ENCODE peak calls at places on chromosomes 3 and 15, in eight cellular contexts. P is pancreas; R is small intestine; U is SJSA1; A is ovary; L is heart left ventricle; B is CD4-positive, CD25-positive, alpha-beta regulatory T cell; T is CD8-positive, alpha-beta memory T cell. D is an unnamed sample.
A peak's percentile ranks its signal among the peaks of the same experiment; 100 is the strongest.

GRCh38 chr3:56052219-56052618 is 416.0 kb downstream of the ERC2 start:
- DNase-seq in P (no peak), R (no peak), U (no peak), A (no peak), L (no peak), B (no peak), T (no peak), D (no peak)

GRCh38 chr15:89243046-89243690 is 611 bp upstream of the FANCI start:
- DNase-seq in P (no peak), R (no peak), U (no peak), A (peak; percentile 60), L (no peak), B (no peak), T (no peak), D (no peak)

GRCh38 chr3:137761099-137761562 is 3.0 kb upstream of the SOX14 start:
- DNase-seq in P (no peak), R (no peak), U (no peak), A (no peak), L (no peak), B (no peak), T (no peak), D (no peak)

GRCh38 chr3:45507820-45508317 is 86.7 kb upstream of the LIMD1 start:
- DNase-seq in P (no peak), R (no peak), U (peak; percentile 62), A (no peak), L (peak; percentile 55), B (no peak), T (peak; percentile 25), D (no peak)

GRCh38 chr3:17179381-17180205 is 294.8 kb downstream of the PLCL2 start:
- DNase-seq in P (no peak), R (peak; percentile 3), U (no peak), A (no peak), L (peak; percentile 30), B (peak; percentile 5), T (peak; percentile 24), D (peak; percentile 15)

GRCh38 chr3:118863731-118864322 is 170.8 kb downstream of the IGSF11 start:
- DNase-seq in P (no peak), R (no peak), U (no peak), A (no peak), L (no peak), B (no peak), T (no peak), D (no peak)

GRCh38 chr15:75947117-75947516 is 43.4 kb downstream of the FBXO22 start:
- DNase-seq in P (no peak), R (no peak), U (no peak), A (no peak), L (no peak), B (no peak), T (no peak), D (peak; percentile 94)

GRCh38 chr3:12886106-12886679 is 44.8 kb upstream of the RPL32 start:
- DNase-seq in P (no peak), R (peak; percentile 37), U (no peak), A (no peak), L (no peak), B (no peak), T (no peak), D (no peak)

GRCh38 chr15:31278056-31278445 is 48.6 kb upstream of the KLF13 start:
- DNase-seq in P (no peak), R (no peak), U (peak; percentile 34), A (peak; percentile 13), L (peak; percentile 4), B (no peak), T (no peak), D (no peak)

GRCh38 chr15:40421246-40422157 is 15.9 kb downstream of the IVD start:
- DNase-seq in P (peak; percentile 92), R (peak; percentile 73), U (peak; percentile 79), A (peak; percentile 79), L (peak; percentile 78), B (peak; percentile 75), T (peak; percentile 75), D (peak; percentile 41)

GRCh38 chr3:159645874-159646273 is 342.8 kb upstream of the IL12A start:
- DNase-seq in P (no peak), R (no peak), U (no peak), A (no peak), L (no peak), B (no peak), T (no peak), D (no peak)

GRCh38 chr15:100932676-100933348 is 13.7 kb downstream of the LRRK1 start:
- DNase-seq in P (no peak), R (no peak), U (no peak), A (no peak), L (no peak), B (no peak), T (no peak), D (no peak)

GRCh38 chr15:62112616-62113593 is 46.1 kb downstream of the C2CD4A start:
- DNase-seq in P (no peak), R (peak; percentile 82), U (peak; percentile 56), A (no peak), L (no peak), B (no peak), T (no peak), D (peak; percentile 89)

GRCh38 chr3:22117751-22118346 is 366.8 kb upstream of the ZNF385D start:
- DNase-seq in P (no peak), R (peak; percentile 29), U (no peak), A (no peak), L (no peak), B (no peak), T (no peak), D (no peak)

GRCh38 chr15:40010681-40011080 is 28.3 kb downstream of the SRP14 start:
- DNase-seq in P (no peak), R (no peak), U (no peak), A (no peak), L (no peak), B (no peak), T (no peak), D (no peak)

GRCh38 chr3:190545260-190545659 is 31.4 kb downstream of the IL1RAP start:
- DNase-seq in P (no peak), R (no peak), U (no peak), A (no peak), L (no peak), B (no peak), T (no peak), D (no peak)

GRCh38 chr3:139930201-139930600 is 4.8 kb upstream of the CLSTN2 start:
- DNase-seq in P (no peak), R (no peak), U (no peak), A (no peak), L (no peak), B (no peak), T (no peak), D (no peak)

GRCh38 chr3:11072631-11073030 is 80.1 kb downstream of the SLC6A1 start:
- DNase-seq in P (no peak), R (no peak), U (no peak), A (no peak), L (no peak), B (no peak), T (no peak), D (no peak)

GRCh38 chr3:52831500-52832301 is 1.2 kb upstream of the ITIH4 start:
- DNase-seq in P (peak; percentile 66), R (peak; percentile 66), U (peak; percentile 85), A (peak; percentile 64), L (peak; percentile 51), B (no peak), T (no peak), D (peak; percentile 33)

GRCh38 chr3:87191641-87192040 is 35.5 kb upstream of the CHMP2B start:
- DNase-seq in P (no peak), R (peak; percentile 68), U (no peak), A (no peak), L (no peak), B (no peak), T (no peak), D (no peak)

GRCh38 chr15:94584833-94585244 is 353.5 kb downstream of the MCTP2 start:
- DNase-seq in P (no peak), R (peak; percentile 26), U (no peak), A (peak; percentile 22), L (peak; percentile 18), B (peak; percentile 19), T (peak; percentile 49), D (no peak)

GRCh38 chr15:93985925-93986324 is 245.4 kb upstream of the MCTP2 start:
- DNase-seq in P (no peak), R (no peak), U (no peak), A (no peak), L (no peak), B (no peak), T (no peak), D (no peak)

GRCh38 chr3:50825841-50826240 is 151.1 kb downstream of the DOCK3 start:
- DNase-seq in P (no peak), R (no peak), U (no peak), A (no peak), L (no peak), B (no peak), T (no peak), D (no peak)

DNA sequence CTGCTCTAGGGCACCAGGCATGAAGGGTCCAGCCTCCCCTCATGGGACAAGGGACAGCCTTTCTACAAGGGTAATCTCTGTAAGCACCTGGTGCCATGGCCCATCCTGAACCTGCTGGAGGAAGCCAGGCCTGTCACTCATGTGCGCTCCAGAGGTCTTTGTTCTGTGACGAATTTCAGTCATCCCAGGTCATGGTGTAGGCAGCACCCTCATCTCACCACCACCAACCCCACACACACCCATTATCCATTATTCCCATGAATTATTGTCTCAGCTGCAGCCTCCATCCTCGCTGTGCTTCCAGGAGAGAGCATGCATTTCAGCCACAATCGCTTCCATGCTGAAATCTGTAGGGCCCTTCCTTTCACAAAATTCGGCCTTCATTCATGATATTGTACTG is 419.3 kb downstream of the EPHB1 start:
- DNase-seq in P (no peak), R (no peak), U (no peak), A (no peak), L (no peak), B (no peak), T (no peak), D (no peak)
- H3K4me1 ChIP-seq in P (no peaks in the 10 kb centered on the region), R (no peaks in the 10 kb centered on the region), U (no peaks in the 10 kb centered on the region), A (no peaks in the 10 kb centered on the region), L (no peaks in the 10 kb centered on the region), B (no peaks in the 10 kb centered on the region), T (no peaks in the 10 kb centered on the region), D (no peaks in the 10 kb centered on the region)

GRCh38 chr3:34000301-34000700 is 201.9 kb downstream of the PDCD6IP start:
- DNase-seq in P (no peak), R (no peak), U (no peak), A (no peak), L (no peak), B (no peak), T (no peak), D (peak; percentile 22)
- H3K4me1 ChIP-seq in P (no peaks in the 10 kb centered on the region), R (no peaks in the 10 kb centered on the region), U (peaks cover under 1% of the 10 kb centered on the region), A (no peaks in the 10 kb centered on the region), L (no peaks in the 10 kb centered on the region), B (no peaks in the 10 kb centered on the region), T (no peaks in the 10 kb centered on the region), D (no peaks in the 10 kb centered on the region)

GRCh38 chr15:52076889-52077781 is 35.4 kb downstream of the BCL2L10 start:
- DNase-seq in P (no peak), R (peak; percentile 73), U (peak; percentile 64), A (no peak), L (no peak), B (no peak), T (no peak), D (peak; percentile 99)
- H3K4me1 ChIP-seq in P (no peaks in the 10 kb centered on the region), R (no peaks in the 10 kb centered on the region), U (peaks cover 13% of the 10 kb centered on the region), A (no peaks in the 10 kb centered on the region), L (no peaks in the 10 kb centered on the region), B (no peaks in the 10 kb centered on the region), T (peaks cover 2% of the 10 kb centered on the region), D (peaks cover 20% of the 10 kb centered on the region)

DNA sequence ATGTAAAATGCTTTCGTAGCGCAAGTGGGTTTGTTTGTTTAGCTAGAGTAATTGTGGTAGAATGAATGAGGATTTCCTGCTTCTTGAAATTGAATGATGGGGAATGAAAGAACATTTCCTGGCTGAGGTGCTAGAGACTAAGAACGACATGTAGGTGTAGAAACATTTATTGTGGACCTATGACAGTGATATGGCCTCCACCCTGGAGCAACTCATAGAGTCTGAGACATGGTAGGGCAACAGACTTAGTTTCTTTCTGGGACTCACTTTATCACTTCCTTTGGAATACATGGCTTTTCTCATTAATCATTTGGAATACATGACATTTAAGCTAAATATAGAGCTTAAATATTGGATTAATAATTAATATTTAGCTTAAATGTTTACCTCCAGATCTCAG is 467.6 kb upstream of the CFAP20DC start:
- DNase-seq in P (no peak), R (no peak), U (no peak), A (no peak), L (no peak), B (no peak), T (no peak), D (no peak)
- H3K4me1 ChIP-seq in P (peaks cover 23% of the 10 kb centered on the region), R (no peaks in the 10 kb centered on the region), U (peaks cover 13% of the 10 kb centered on the region), A (no peaks in the 10 kb centered on the region), L (no peaks in the 10 kb centered on the region), B (no peaks in the 10 kb centered on the region), T (no peaks in the 10 kb centered on the region), D (no peaks in the 10 kb centered on the region)